ENCODE peak calls at places on chromosomes 4 and X, in four cellular contexts. One of them, this sample, is unnamed.

GRCh38 chr4:182454440-182455013 is 211.3 kb downstream of the TENM3 start:
- DNase-seq in hepatocyte: no peak
- DNase-seq in adipocyte: peak; percentile 22
- DNase-seq in foreskin fibroblast: peak; percentile 3
- DNase-seq in this sample: no peak

GRCh38 chrX:10015711-10016515 is 48.8 kb downstream of the CLDN34 start:
- DNase-seq in foreskin fibroblast: peak; percentile 52
- DNase-seq in hepatocyte: peak; percentile 49
- DNase-seq in adipocyte: peak; percentile 63
- DNase-seq in this sample: peak; percentile 24

GRCh38 chr4:77913353-77913752 is 50.7 kb downstream of the MRPL1 start:
- DNase-seq in hepatocyte: no peak
- DNase-seq in adipocyte: no peak
- DNase-seq in foreskin fibroblast: no peak
- DNase-seq in this sample: no peak

GRCh38 chr4:83217721-83218522 is 66.7 kb downstream of the COQ2 start:
- DNase-seq in foreskin fibroblast: no peak
- DNase-seq in adipocyte: no peak
- DNase-seq in hepatocyte: no peak
- DNase-seq in this sample: no peak

GRCh38 chr4:60081839-60082238 is 1118.3 kb upstream of the ADGRL3 start:
- DNase-seq in foreskin fibroblast: no peak
- DNase-seq in adipocyte: no peak
- DNase-seq in hepatocyte: no peak
- DNase-seq in this sample: no peak

GRCh38 chr4:153651041-153651960 is 32.8 kb upstream of the TLR2 start:
- DNase-seq in foreskin fibroblast: peak; percentile 37
- DNase-seq in hepatocyte: no peak
- DNase-seq in adipocyte: no peak
- DNase-seq in this sample: peak; percentile 17

GRCh38 chrX:119826399-119826959 is 26.3 kb downstream of the UPF3B start:
- DNase-seq in adipocyte: peak; percentile 1
- DNase-seq in hepatocyte: no peak
- DNase-seq in foreskin fibroblast: peak; percentile 69
- DNase-seq in this sample: no peak

GRCh38 chr4:139819082-139819481 is 153.5 kb downstream of the MGST2 start:
- DNase-seq in foreskin fibroblast: no peak
- DNase-seq in hepatocyte: no peak
- DNase-seq in adipocyte: no peak
- DNase-seq in this sample: peak; percentile 69

GRCh38 chr4:108926058-108926457 is 163.2 kb upstream of the ETNPPL start:
- DNase-seq in foreskin fibroblast: peak; percentile 68
- DNase-seq in adipocyte: peak; percentile 22
- DNase-seq in hepatocyte: no peak
- DNase-seq in this sample: no peak

GRCh38 chr4:163107754-163108153 is 58.9 kb downstream of the NAF1 start:
- DNase-seq in foreskin fibroblast: peak; percentile 28
- DNase-seq in hepatocyte: no peak
- DNase-seq in adipocyte: peak; percentile 26
- DNase-seq in this sample: peak; percentile 4

GRCh38 chrX:22534643-22535042 is 261.9 kb downstream of the CBLL2 start:
- DNase-seq in adipocyte: peak; percentile 64
- DNase-seq in foreskin fibroblast: peak; percentile 87
- DNase-seq in hepatocyte: no peak
- DNase-seq in this sample: no peak

GRCh38 chr4:142367326-142368188 is 478.5 kb downstream of the INPP4B start:
- DNase-seq in adipocyte: no peak
- DNase-seq in foreskin fibroblast: no peak
- DNase-seq in hepatocyte: no peak
- DNase-seq in this sample: no peak

GRCh38 chr4:133866328-133866699 is 335.3 kb downstream of the PABPC4L start:
- DNase-seq in foreskin fibroblast: peak; percentile 18
- DNase-seq in adipocyte: no peak
- DNase-seq in hepatocyte: no peak
- DNase-seq in this sample: no peak

GRCh38 chr4:3021627-3022026 is 52.7 kb downstream of the HTT-AS start:
- DNase-seq in hepatocyte: no peak
- DNase-seq in foreskin fibroblast: no peak
- DNase-seq in adipocyte: no peak
- DNase-seq in this sample: no peak

GRCh38 chr4:3800351-3800750 is 34.2 kb downstream of the ADRA2C start:
- DNase-seq in foreskin fibroblast: no peak
- DNase-seq in hepatocyte: no peak
- DNase-seq in adipocyte: no peak
- DNase-seq in this sample: no peak

GRCh38 chrX:83934220-83934619 is 73.3 kb downstream of the CYLC1 start:
- DNase-seq in adipocyte: peak; percentile 4
- DNase-seq in hepatocyte: no peak
- DNase-seq in foreskin fibroblast: no peak
- DNase-seq in this sample: peak; percentile 0

GRCh38 chrX:154918060-154918483 is 31.9 kb downstream of the F8A1 start:
- DNase-seq in hepatocyte: peak; percentile 65
- DNase-seq in foreskin fibroblast: peak; percentile 85
- DNase-seq in adipocyte: peak; percentile 86
- DNase-seq in this sample: peak; percentile 83

GRCh38 chr4:105637409-105638258 is 70.9 kb downstream of the INTS12 start:
- DNase-seq in foreskin fibroblast: peak; percentile 10
- DNase-seq in adipocyte: peak; percentile 33
- DNase-seq in hepatocyte: peak; percentile 58
- DNase-seq in this sample: peak; percentile 35

GRCh38 chrX:29545878-29546277 is 669.5 kb upstream of the MAGEB2 start:
- DNase-seq in foreskin fibroblast: no peak
- DNase-seq in hepatocyte: no peak
- DNase-seq in adipocyte: no peak
- DNase-seq in this sample: no peak

GRCh38 chrX:76815754-76816153 is 388.2 kb downstream of the MAGEE1 start:
- DNase-seq in adipocyte: no peak
- DNase-seq in hepatocyte: no peak
- DNase-seq in foreskin fibroblast: no peak
- DNase-seq in this sample: no peak

GRCh38 chr4:138090145-138090917 is 151.8 kb downstream of the SLC7A11 start:
- DNase-seq in foreskin fibroblast: peak; percentile 89
- DNase-seq in adipocyte: peak; percentile 87
- DNase-seq in hepatocyte: peak; percentile 82
- DNase-seq in this sample: peak; percentile 86

GRCh38 chr4:73853246-73853704 is at the start of gene PF4V1:
- DNase-seq in adipocyte: no peak
- DNase-seq in hepatocyte: peak; percentile 26
- DNase-seq in foreskin fibroblast: peak; percentile 60
- DNase-seq in this sample: no peak

GRCh38 chr4:136680761-136681160 is 851.5 kb downstream of the PCDH18 start:
- DNase-seq in adipocyte: peak; percentile 50
- DNase-seq in hepatocyte: no peak
- DNase-seq in foreskin fibroblast: no peak
- DNase-seq in this sample: no peak

GRCh38 chr4:48073567-48074103 is 57.1 kb downstream of the NIPAL1 start:
- DNase-seq in hepatocyte: no peak
- DNase-seq in adipocyte: no peak
- DNase-seq in foreskin fibroblast: no peak
- DNase-seq in this sample: no peak

GRCh38 chr4:1199556-1200331 is 27.4 kb upstream of the SPON2 start:
- DNase-seq in foreskin fibroblast: no peak
- DNase-seq in hepatocyte: peak; percentile 2
- DNase-seq in adipocyte: no peak
- DNase-seq in this sample: no peak

GRCh38 chrX:41759817-41760216 is 35.8 kb downstream of the GPR82 start:
- DNase-seq in hepatocyte: no peak
- DNase-seq in adipocyte: peak; percentile 55
- DNase-seq in foreskin fibroblast: peak; percentile 56
- DNase-seq in this sample: peak; percentile 15

GRCh38 chr4:26010266-26010665 is 96.2 kb downstream of the SMIM20 start:
- DNase-seq in foreskin fibroblast: no peak
- DNase-seq in adipocyte: peak; percentile 21
- DNase-seq in hepatocyte: no peak
- DNase-seq in this sample: no peak

GRCh38 chr4:140252742-140253555 is 99.0 kb upstream of the MAML3 start:
- DNase-seq in adipocyte: peak; percentile 83
- DNase-seq in hepatocyte: peak; percentile 90
- DNase-seq in foreskin fibroblast: peak; percentile 93
- DNase-seq in this sample: peak; percentile 72

GRCh38 chrX:74438771-74439170 is 17.5 kb downstream of the SLC16A2 start:
- DNase-seq in hepatocyte: no peak
- DNase-seq in adipocyte: no peak
- DNase-seq in foreskin fibroblast: no peak
- DNase-seq in this sample: no peak

GRCh38 chr4:41887821-41888699 is 47.2 kb upstream of the TMEM33 start:
- DNase-seq in adipocyte: peak; percentile 82
- DNase-seq in hepatocyte: peak; percentile 71
- DNase-seq in foreskin fibroblast: peak; percentile 78
- DNase-seq in this sample: peak; percentile 45

GRCh38 chr4:78612398-78613005 is 60.9 kb downstream of the ANXA3 start:
- DNase-seq in hepatocyte: peak; percentile 49
- DNase-seq in adipocyte: peak; percentile 78
- DNase-seq in foreskin fibroblast: peak; percentile 77
- DNase-seq in this sample: peak; percentile 15

GRCh38 chr4:180805101-180805500 is 1438.1 kb upstream of the TENM3 start:
- DNase-seq in adipocyte: no peak
- DNase-seq in hepatocyte: no peak
- DNase-seq in foreskin fibroblast: no peak
- DNase-seq in this sample: no peak

This sample was measured in cerebellar cortex.